ENCODE peak calls at places on chromosomes 13 and 19, in four cellular contexts. One of them, this sample, is unnamed.

GRCh38 chr19:19628499-19629134 is 597 bp upstream of the LPAR2 start:
- DNase-seq in IMR-90: peak; percentile 48
- DNase-seq in stomach: peak; percentile 85
- DNase-seq in astrocyte of the spinal cord: peak; percentile 42
- DNase-seq in this sample: no peak

GRCh38 chr13:51801631-51802099 is 2.3 kb downstream of the DHRS12 start:
- DNase-seq in IMR-90: no peak
- DNase-seq in stomach: peak; percentile 92
- DNase-seq in astrocyte of the spinal cord: no peak
- DNase-seq in this sample: no peak

GRCh38 chr13:110135977-110136597 is 170.9 kb downstream of the COL4A1 start:
- DNase-seq in IMR-90: no peak
- DNase-seq in astrocyte of the spinal cord: no peak
- DNase-seq in stomach: no peak
- DNase-seq in this sample: no peak

GRCh38 chr19:43776285-43776684 is 4.5 kb downstream of the KCNN4 start:
- DNase-seq in astrocyte of the spinal cord: no peak
- DNase-seq in IMR-90: no peak
- DNase-seq in stomach: no peak
- DNase-seq in this sample: no peak

GRCh38 chr13:91269237-91269636 is 78.2 kb upstream of the MIR17HG start:
- DNase-seq in astrocyte of the spinal cord: no peak
- DNase-seq in stomach: no peak
- DNase-seq in IMR-90: no peak
- DNase-seq in this sample: no peak

GRCh38 chr19:2331601-2332246 is 3.2 kb downstream of the SPPL2B start:
- DNase-seq in IMR-90: no peak
- DNase-seq in stomach: no peak
- DNase-seq in astrocyte of the spinal cord: no peak
- DNase-seq in this sample: no peak

GRCh38 chr13:92390217-92390616 is 836.4 kb upstream of the GPC6 start:
- DNase-seq in IMR-90: no peak
- DNase-seq in stomach: no peak
- DNase-seq in astrocyte of the spinal cord: no peak
- DNase-seq in this sample: no peak

GRCh38 chr19:41552558-41552957 is 23.4 kb upstream of the CEACAM21 start:
- DNase-seq in stomach: no peak
- DNase-seq in astrocyte of the spinal cord: no peak
- DNase-seq in IMR-90: no peak
- DNase-seq in this sample: no peak

GRCh38 chr19:5585461-5586299 is 17.9 kb upstream of the TINCR start:
- DNase-seq in astrocyte of the spinal cord: peak; percentile 33
- DNase-seq in IMR-90: no peak
- DNase-seq in stomach: no peak
- DNase-seq in this sample: no peak

GRCh38 chr19:46732966-46733692 is 12.7 kb upstream of the FKRP start:
- DNase-seq in IMR-90: peak; percentile 44
- DNase-seq in stomach: no peak
- DNase-seq in astrocyte of the spinal cord: peak; percentile 71
- DNase-seq in this sample: no peak

GRCh38 chr13:32804673-32805260 is 211.5 kb upstream of the KL start:
- DNase-seq in IMR-90: peak; percentile 51
- DNase-seq in stomach: no peak
- DNase-seq in astrocyte of the spinal cord: peak; percentile 34
- DNase-seq in this sample: no peak

GRCh38 chr13:67366533-67366932 is 136.4 kb upstream of the PCDH9 start:
- DNase-seq in astrocyte of the spinal cord: peak; percentile 29
- DNase-seq in stomach: no peak
- DNase-seq in IMR-90: peak; percentile 50
- DNase-seq in this sample: peak; percentile 3

GRCh38 chr13:20968745-20969144 is 66.2 kb upstream of the XPO4 start:
- DNase-seq in stomach: no peak
- DNase-seq in IMR-90: no peak
- DNase-seq in astrocyte of the spinal cord: no peak
- DNase-seq in this sample: no peak

GRCh38 chr13:33721719-33722118 is 96.2 kb upstream of the RFC3 start:
- DNase-seq in IMR-90: peak; percentile 62
- DNase-seq in stomach: no peak
- DNase-seq in astrocyte of the spinal cord: peak; percentile 21
- DNase-seq in this sample: no peak

GRCh38 chr13:92994056-92994455 is 232.6 kb upstream of the GPC6 start:
- DNase-seq in stomach: no peak
- DNase-seq in astrocyte of the spinal cord: peak; percentile 66
- DNase-seq in IMR-90: peak; percentile 78
- DNase-seq in this sample: no peak

GRCh38 chr13:74889321-74889720 is 592.6 kb downstream of the TBC1D4 start:
- DNase-seq in astrocyte of the spinal cord: no peak
- DNase-seq in stomach: no peak
- DNase-seq in IMR-90: no peak
- DNase-seq in this sample: no peak

GRCh38 chr13:98299243-98299953 is 122.3 kb upstream of the RNF113B start:
- DNase-seq in astrocyte of the spinal cord: no peak
- DNase-seq in stomach: no peak
- DNase-seq in IMR-90: peak; percentile 51
- DNase-seq in this sample: no peak
- H3K4me3 ChIP-seq in astrocyte of the spinal cord: no peak overlapping the region
- H3K4me3 ChIP-seq in stomach: no peak overlapping the region
- H3K4me3 ChIP-seq in IMR-90: no peak overlapping the region
- H3K4me3 ChIP-seq in this sample: no peak overlapping the region

DNA sequence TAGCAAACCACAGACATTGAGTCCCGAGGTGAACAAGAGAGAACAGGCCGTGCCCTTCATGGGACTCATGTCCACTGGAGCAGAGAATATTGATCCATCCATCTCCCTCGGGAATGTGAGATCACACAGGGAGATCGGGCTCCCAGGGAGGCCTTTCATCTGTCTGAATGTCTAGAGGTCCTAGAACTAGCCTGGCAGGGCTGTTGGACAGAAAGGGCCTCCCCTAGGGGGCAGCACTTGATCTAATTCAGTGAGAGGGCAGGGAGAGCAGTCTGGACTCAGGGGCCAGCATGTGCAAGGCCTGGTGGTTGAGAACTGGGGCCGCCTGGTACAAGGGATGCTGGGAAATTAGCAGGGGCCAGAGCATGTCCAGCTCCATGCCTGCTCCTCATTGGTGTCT is 4.3 kb downstream of the RUVBL2 start:
- DNase-seq in IMR-90: peak; percentile 45
- DNase-seq in astrocyte of the spinal cord: peak; percentile 49
- DNase-seq in stomach: peak; percentile 56
- DNase-seq in this sample: no peak
- TF ChIP-seq CTCF in IMR-90: peak; percentile 52
- TF ChIP-seq CTCF in astrocyte of the spinal cord: peak; percentile 68
- TF ChIP-seq CTCF in stomach: no peak
- TF ChIP-seq CTCF in this sample: peak; percentile 65

DNA sequence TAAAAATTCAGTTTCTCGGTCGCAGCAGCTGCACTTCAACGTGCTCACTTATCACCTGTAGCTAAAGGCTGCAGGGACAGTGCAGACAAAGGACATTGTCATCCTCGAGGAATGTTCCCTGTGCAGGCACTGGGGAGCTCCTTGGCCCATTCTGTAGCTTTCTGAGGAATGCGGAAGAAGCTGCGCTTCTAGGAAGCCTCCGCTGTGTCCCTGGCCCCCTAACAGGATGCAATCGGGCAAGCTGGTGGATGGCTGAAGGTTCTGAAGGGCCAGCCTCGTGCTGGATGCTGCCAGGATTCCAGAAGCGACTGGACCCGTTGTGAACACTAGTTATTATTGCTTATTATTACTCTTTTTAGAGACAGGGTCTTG is 8.1 kb downstream of the ANO8 start:
- DNase-seq in astrocyte of the spinal cord: no peak
- DNase-seq in IMR-90: no peak
- DNase-seq in stomach: no peak
- DNase-seq in this sample: no peak
- H3K4me3 ChIP-seq in astrocyte of the spinal cord: no peak overlapping the region
- H3K4me3 ChIP-seq in IMR-90: no peak overlapping the region
- H3K4me3 ChIP-seq in stomach: no peak overlapping the region
- H3K4me3 ChIP-seq in this sample: no peak overlapping the region

GRCh38 chr19:30686252-30686762 is 314.1 kb downstream of the ZNF536 start:
- DNase-seq in stomach: no peak
- DNase-seq in astrocyte of the spinal cord: peak; percentile 5
- DNase-seq in IMR-90: no peak
- DNase-seq in this sample: no peak
- TF ChIP-seq CTCF in stomach: no peak
- TF ChIP-seq CTCF in astrocyte of the spinal cord: peak; percentile 23
- TF ChIP-seq CTCF in IMR-90: no peak
- TF ChIP-seq CTCF in this sample: peak; percentile 26

DNA sequence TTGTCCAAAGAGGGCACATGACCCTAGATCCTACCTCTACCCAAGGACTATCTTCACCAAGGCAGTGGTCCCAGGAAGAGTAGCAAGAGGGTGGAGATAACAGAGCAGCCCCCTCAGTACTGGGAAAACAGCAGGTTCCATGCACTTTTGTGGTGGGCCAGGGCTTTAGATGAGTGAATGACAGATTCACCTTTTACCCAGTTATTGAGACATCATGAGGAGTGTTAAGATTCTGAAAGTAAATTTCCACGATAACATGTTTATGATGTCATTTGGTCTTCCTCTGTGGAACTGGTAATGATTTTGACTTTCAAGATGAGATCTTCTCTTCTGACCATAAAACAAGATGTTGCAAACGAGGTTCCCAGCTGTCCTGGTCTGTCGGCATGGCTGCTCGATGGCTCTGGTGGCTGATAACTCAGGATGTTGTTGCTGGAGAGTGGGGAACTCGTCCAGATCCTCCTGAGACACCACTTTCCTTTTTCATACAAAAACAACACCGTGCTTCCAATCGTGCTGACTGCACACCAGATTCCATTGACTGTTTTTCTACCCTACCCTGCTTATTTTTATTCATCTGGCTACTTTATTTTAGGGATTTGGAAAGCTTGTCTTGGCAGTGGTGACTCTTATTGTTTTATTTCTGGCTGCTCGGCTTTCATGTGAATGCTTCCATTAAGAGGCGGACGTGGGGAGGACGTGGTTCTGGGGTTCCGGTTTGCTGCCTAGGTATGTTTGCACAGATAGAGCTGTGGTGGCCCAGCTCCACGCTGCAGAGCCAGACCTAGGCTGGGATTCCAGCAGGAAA is 88.5 kb downstream of the LRCH1 start:
- DNase-seq in astrocyte of the spinal cord: peak; percentile 43
- DNase-seq in IMR-90: no peak
- DNase-seq in stomach: peak; percentile 51
- DNase-seq in this sample: no peak
- H3K4me3 ChIP-seq in astrocyte of the spinal cord: peak overlapping the region; percentile 24
- H3K4me3 ChIP-seq in IMR-90: no peak overlapping the region
- H3K4me3 ChIP-seq in stomach: peak overlapping the region; percentile 7
- H3K4me3 ChIP-seq in this sample: no peak overlapping the region

This sample was measured in astrocyte of the cerebellum.